ENCODE peak calls at places on chromosomes 3 and 15, in ten cellular contexts. D is NCI-H1092; A is A172; E is heart right ventricle; K is GM23248; V is GM19239; T is esophagus muscularis mucosa; Y is HuH-7; P is activated CD4-positive, CD25-positive, alpha-beta regulatory T cell treated with anti-CD3 and anti-CD28 coated beads, Interleukin-2, amount 50 U/mL, for 72 hours; I is left cardiac atrium. B is an unnamed sample.

GRCh38 chr15:25693321-25694237 is 169.5 kb downstream of the ATP10A start:
- DNase-seq in V (peak), D (peak), P (no peak), E (peak), T (no peak), A (no peak), K (peak), I (no peak), Y (no peak), B (peak)

GRCh38 chr3:179943097-179943880 is 93.4 kb downstream of the PEX5L start:
- DNase-seq in P (no peak), T (no peak), Y (no peak), D (no peak), I (no peak), E (no peak), K (peak), A (no peak), V (no peak), B (no peak)

GRCh38 chr3:188239035-188239434 is 85.1 kb downstream of the LPP start:
- DNase-seq in P (no peak), E (no peak), D (no peak), V (no peak), T (no peak), A (no peak), Y (no peak), I (no peak), K (no peak), B (no peak)

GRCh38 chr15:67744331-67745058 is 80.8 kb upstream of the SKOR1 start:
- DNase-seq in T (no peak), E (no peak), D (no peak), Y (no peak), A (no peak), P (no peak), I (no peak), V (no peak), K (peak), B (no peak)

GRCh38 chr3:45715945-45716344 is 26.7 kb downstream of the SACM1L start:
- DNase-seq in P (no peak), D (no peak), T (no peak), A (no peak), E (no peak), Y (no peak), K (peak), I (no peak), V (no peak), B (no peak)

GRCh38 chr15:98648654-98649537 is 557 bp downstream of the IGF1R start:
- DNase-seq in E (peak), T (no peak), I (peak), K (peak), V (peak), Y (peak), P (peak), D (no peak), A (peak), B (peak)

GRCh38 chr3:76199382-76199781 is 414.0 kb upstream of the ZNF717 start:
- DNase-seq in K (peak), I (no peak), V (no peak), Y (no peak), T (no peak), D (no peak), E (no peak), A (no peak), P (no peak), B (no peak)

GRCh38 chr3:164737174-164737573 is 341.1 kb downstream of the SI start:
- DNase-seq in P (no peak), E (no peak), K (no peak), A (no peak), Y (no peak), D (no peak), T (no peak), V (no peak), I (no peak), B (no peak)

GRCh38 chr15:65980824-65981456 is 111.6 kb downstream of the RAB11A start:
- DNase-seq in D (no peak), T (no peak), A (peak), E (peak), P (no peak), Y (peak), V (no peak), K (peak), I (peak), B (peak)

GRCh38 chr3:196666001-196666867 is 26.7 kb downstream of the NRROS start:
- DNase-seq in I (no peak), Y (peak), V (no peak), K (peak), A (peak), D (peak), P (no peak), E (no peak), T (no peak), B (no peak)

GRCh38 chr15:91471410-91471993 is 371.4 kb downstream of the SV2B start:
- DNase-seq in D (no peak), P (no peak), K (no peak), Y (no peak), A (peak), I (no peak), T (no peak), E (no peak), V (no peak), B (no peak)

GRCh38 chr3:11059090-11059798 is 66.7 kb downstream of the SLC6A1 start:
- DNase-seq in I (peak), Y (peak), P (no peak), V (peak), T (no peak), E (no peak), A (peak), K (peak), D (peak), B (peak)

GRCh38 chr3:37074178-37074577 is 80.9 kb downstream of the MLH1 start:
- DNase-seq in P (no peak), I (no peak), T (no peak), D (no peak), K (peak), V (no peak), E (no peak), Y (no peak), A (peak), B (no peak)

GRCh38 chr3:143648708-143649107 is 199.6 kb downstream of the SLC9A9 start:
- DNase-seq in V (no peak), K (peak), T (no peak), E (no peak), D (no peak), A (peak), P (no peak), I (no peak), Y (peak), B (peak)

GRCh38 chr3:195082811-195083210 is 188.1 kb downstream of the XXYLT1 start:
- DNase-seq in D (no peak), P (no peak), E (no peak), Y (no peak), I (peak), K (no peak), V (no peak), A (no peak), T (no peak), B (no peak)

GRCh38 chr3:112327371-112327951 is 5.5 kb upstream of the CD200 start:
- DNase-seq in K (peak), D (peak), E (no peak), Y (peak), V (no peak), P (no peak), A (peak), T (no peak), I (no peak), B (peak)

GRCh38 chr15:93478922-93479321 is 389.9 kb upstream of the RGMA start:
- DNase-seq in E (no peak), K (no peak), T (no peak), D (no peak), I (no peak), V (no peak), P (no peak), Y (no peak), A (no peak), B (no peak)

GRCh38 chr3:42118762-42119361 is 27.7 kb downstream of the TRAK1 start:
- DNase-seq in K (peak), T (no peak), V (peak), D (no peak), Y (peak), P (no peak), A (peak), E (no peak), I (no peak), B (peak)

GRCh38 chr3:38649500-38650247 is at the start of gene SCN5A:
- DNase-seq in P (no peak), E (peak), Y (peak), D (no peak), T (peak), K (peak), A (no peak), V (peak), I (peak), B (peak)

GRCh38 chr15:74847462-74847861 is 4.5 kb upstream of the ULK3 start:
- DNase-seq in Y (no peak), I (no peak), A (no peak), E (peak), P (no peak), T (no peak), V (no peak), D (no peak), K (no peak), B (peak)

GRCh38 chr15:100215031-100215842 is 126.5 kb downstream of the ADAMTS17 start:
- DNase-seq in P (no peak), Y (no peak), A (no peak), D (no peak), K (no peak), T (no peak), E (no peak), V (no peak), I (no peak), B (no peak)

GRCh38 chr3:157066335-157067071 is 93.4 kb downstream of the CCNL1 start:
- DNase-seq in K (peak), E (no peak), I (no peak), D (no peak), Y (no peak), V (no peak), P (no peak), A (no peak), T (peak), B (no peak)

GRCh38 chr15:66646308-66646707 is 55.7 kb upstream of the SMAD6 start:
- DNase-seq in T (no peak), D (no peak), P (no peak), I (peak), E (no peak), Y (no peak), K (peak), V (no peak), A (no peak), B (no peak)

GRCh38 chr3:61897848-61898247 is 336.5 kb downstream of the PTPRG start:
- DNase-seq in T (no peak), I (no peak), E (no peak), V (no peak), Y (no peak), A (no peak), P (no peak), D (no peak), K (no peak), B (no peak)

GRCh38 chr3:31472479-31473390 is 60.0 kb upstream of the STT3B start:
- DNase-seq in D (no peak), E (no peak), A (peak), Y (no peak), P (no peak), K (peak), V (no peak), I (no peak), T (peak), B (peak)

GRCh38 chr15:100809151-100809550 is 70.5 kb upstream of the ALDH1A3 start:
- DNase-seq in Y (no peak), E (no peak), V (no peak), I (no peak), T (no peak), P (no peak), K (peak), A (no peak), D (no peak), B (no peak)

GRCh38 chr3:84958495-84959469 is at the start of gene CADM2:
- DNase-seq in I (peak), T (peak), P (peak), D (peak), Y (peak), K (peak), E (peak), A (peak), V (peak), B (no peak)

GRCh38 chr15:51310064-51310463 is 28.3 kb downstream of the CYP19A1 start:
- DNase-seq in D (no peak), V (no peak), I (no peak), T (no peak), Y (no peak), P (no peak), E (no peak), A (no peak), K (peak), B (no peak)

GRCh38 chr3:184172681-184173373 is 1.8 kb upstream of the AP2M1 start:
- DNase-seq in P (no peak), V (no peak), D (no peak), A (peak), I (no peak), Y (no peak), E (no peak), T (no peak), K (peak), B (no peak)

GRCh38 chr3:197028711-197029510 is 706 bp downstream of the MELTF start:
- DNase-seq in I (no peak), D (no peak), V (peak), P (no peak), K (peak), E (no peak), A (peak), T (no peak), Y (peak), B (peak)